ENCODE peak calls at places on chromosomes 16 and 17, in five cellular contexts. P, N, R, B and G are unnamed samples.

GRCh38 chr17:9424071-9424640 is 151.5 kb downstream of the STX8 start:
- DNase-seq in R (peak), P (no peak), B (no peak), N (no peak), G (no peak)

GRCh38 chr17:48624118-48624517 is 2.0 kb downstream of the HOXB9 start:
- DNase-seq in P (no peak), N (no peak), R (no peak), B (no peak), G (no peak)

GRCh38 chr16:30660424-30661251 is 2.4 kb downstream of the FBRS start:
- DNase-seq in B (peak), N (no peak), R (no peak), P (no peak), G (no peak)

GRCh38 chr17:63998721-63999679 is 849 bp downstream of the PRR29 start:
- DNase-seq in N (no peak), B (no peak), P (no peak), R (peak), G (no peak)

GRCh38 chr16:47143677-47144558 is at the start of gene NETO2:
- DNase-seq in R (peak), B (peak), N (no peak), P (peak), G (peak)

GRCh38 chr17:50093807-50094206 is 1.3 kb upstream of the PDK2 start:
- DNase-seq in R (no peak), P (no peak), N (no peak), B (no peak), G (no peak)

GRCh38 chr17:69773081-69773480 is 301.9 kb upstream of the KCNJ16 start:
- DNase-seq in N (no peak), P (no peak), B (peak), R (no peak), G (peak)

GRCh38 chr17:46167826-46168569 is 25.2 kb downstream of the KANSL1 start:
- DNase-seq in R (no peak), P (no peak), B (peak), N (no peak), G (peak)

GRCh38 chr16:56776562-56776961 is 46.6 kb downstream of the NUP93 start:
- DNase-seq in B (peak), P (peak), N (no peak), R (no peak), G (no peak)

GRCh38 chr16:75987323-75987722 is 261.0 kb upstream of the CPHXL start:
- DNase-seq in B (no peak), P (no peak), N (no peak), R (no peak), G (no peak)

GRCh38 chr16:74611721-74612120 is 4.8 kb upstream of the GLG1 start:
- DNase-seq in B (peak), R (no peak), P (no peak), N (no peak), G (peak)

GRCh38 chr17:60766778-60767190 is 89.1 kb downstream of the BCAS3 start:
- DNase-seq in B (no peak), R (peak), P (no peak), N (no peak), G (no peak)

GRCh38 chr17:70636517-70637133 is 467.3 kb downstream of the KCNJ2 start:
- DNase-seq in R (no peak), P (no peak), N (peak), B (peak), G (peak)

GRCh38 chr16:3180445-3180878 is 7.5 kb upstream of the OR1F1 start:
- DNase-seq in B (peak), N (no peak), R (peak), P (no peak), G (peak)

GRCh38 chr17:1951920-1952319 is 73.2 kb downstream of the RTN4RL1 start:
- DNase-seq in N (no peak), R (peak), B (no peak), P (no peak), G (no peak)

GRCh38 chr17:15744885-15745284 is 12.8 kb downstream of the TBC1D26 start:
- DNase-seq in P (no peak), N (no peak), B (no peak), R (peak), G (no peak)

GRCh38 chr16:79049040-79049439 is 551.5 kb downstream of the MAF start:
- DNase-seq in P (no peak), R (no peak), B (no peak), N (no peak), G (no peak)

GRCh38 chr16:87411375-87412271 is 19.5 kb downstream of the MAP1LC3B start:
- DNase-seq in B (no peak), P (peak), N (no peak), R (peak), G (no peak)

GRCh38 chr16:15435216-15435864 is 952 bp downstream of the BMERB1 start:
- DNase-seq in P (no peak), R (peak), N (no peak), B (peak), G (no peak)

GRCh38 chr16:51888021-51888420 is 658.9 kb downstream of the TOX3 start:
- DNase-seq in B (peak), R (no peak), N (no peak), P (no peak), G (peak)

GRCh38 chr17:17109231-17109630 is 67.0 kb downstream of the MPRIP start:
- DNase-seq in P (peak), R (no peak), N (no peak), B (no peak), G (no peak)

GRCh38 chr16:20084624-20085226 is 11.0 kb upstream of the GPR139 start:
- DNase-seq in B (no peak), P (no peak), R (no peak), N (no peak), G (no peak)

GRCh38 chr17:55174133-55174532 is 90.6 kb upstream of the HLF start:
- DNase-seq in P (no peak), N (no peak), R (no peak), B (no peak), G (no peak)

GRCh38 chr17:43723697-43724359 is 34.8 kb downstream of the SOST start:
- DNase-seq in B (peak), N (peak), R (no peak), P (no peak), G (peak)

GRCh38 chr17:37094391-37094790 is 145.6 kb downstream of the AATF start:
- DNase-seq in B (no peak), R (no peak), P (no peak), N (no peak), G (no peak)

GRCh38 chr16:15466886-15467781 is 32.7 kb downstream of the BMERB1 start:
- DNase-seq in N (no peak), R (no peak), B (peak), P (no peak), G (peak)

GRCh38 chr16:27470567-27471431 is 68.8 kb downstream of the IL21R start:
- DNase-seq in B (peak), R (no peak), N (no peak), P (no peak), G (peak)
- TF ChIP-seq CTCF in B (no peak), R (no peak), N (no peak), P (no peak), G (no peak)

GRCh38 chr16:8855051-8855786 is 13.6 kb downstream of the CARHSP1 start:
- DNase-seq in N (no peak), P (no peak), B (no peak), R (no peak), G (no peak)
- TF ChIP-seq CTCF in N (peak), P (no peak), B (peak), R (peak), G (peak)

DNA sequence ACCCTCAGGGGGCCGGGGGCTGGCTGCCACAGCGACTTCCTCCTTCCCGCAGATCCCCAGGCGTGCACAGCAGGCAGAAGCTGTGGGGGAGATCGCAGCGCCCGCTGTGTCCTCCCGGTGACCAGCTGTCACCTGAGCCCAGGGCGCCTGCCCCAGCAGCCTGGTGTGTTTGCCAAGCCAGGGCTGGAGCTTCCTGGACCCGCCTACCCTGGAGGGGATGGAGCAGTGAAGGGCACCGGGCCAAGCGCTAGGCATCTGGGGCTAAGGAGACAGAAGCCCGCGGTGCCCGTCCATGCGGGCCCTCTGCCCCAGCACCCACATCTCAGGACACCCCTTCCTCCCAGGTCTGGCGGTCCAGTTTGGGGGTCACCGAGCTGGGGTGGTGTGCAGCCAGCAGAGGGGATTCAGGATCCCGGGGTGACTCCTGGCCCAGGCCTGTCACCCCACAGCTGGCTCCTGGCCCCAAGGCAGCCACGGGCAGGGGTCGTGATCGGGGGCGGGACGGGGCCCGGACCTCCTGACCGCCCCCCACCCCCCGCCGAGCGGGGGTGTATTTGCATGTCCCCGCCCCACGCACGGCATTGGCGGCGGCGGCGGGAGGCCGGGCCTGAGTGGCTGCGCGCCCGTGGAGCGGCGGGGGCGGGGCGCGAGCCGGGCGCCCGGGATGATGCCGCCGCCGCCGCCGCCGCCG is at the start of gene RAB26:
- DNase-seq in P (peak), R (peak), B (peak), N (no peak), G (no peak)
- TF ChIP-seq CTCF in P (no peak), R (no peak), B (no peak), N (no peak), G (no peak)

GRCh38 chr16:58733671-58734458 is at the start of gene GOT2:
- DNase-seq in B (peak), N (peak), R (peak), P (peak), G (peak)
- TF ChIP-seq CTCF in B (peak), N (peak), R (peak), P (peak), G (peak)

DNA sequence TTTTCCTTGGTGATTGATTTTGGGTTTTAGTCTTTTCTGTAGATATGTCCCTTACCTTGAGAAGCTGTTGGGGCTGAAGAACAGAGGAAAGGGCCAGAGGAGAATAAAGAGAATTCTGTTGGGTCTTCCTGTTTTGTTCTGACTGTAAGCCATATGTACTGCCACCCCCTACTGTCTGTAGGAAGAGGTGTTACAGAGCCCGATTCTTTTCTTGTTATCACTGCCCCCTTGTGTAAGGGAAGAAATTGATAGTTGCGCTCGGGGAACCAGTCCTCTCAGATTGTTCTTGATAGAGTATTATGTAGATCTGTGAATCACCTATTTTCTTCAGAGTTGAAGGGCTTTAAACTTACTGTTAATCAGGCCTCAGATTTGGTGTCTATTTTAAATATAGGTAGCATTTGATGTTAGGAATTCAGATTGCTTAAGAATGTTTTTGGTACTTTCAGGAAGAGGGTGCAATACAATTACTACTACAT is 2.4 kb downstream of the TANC2 start:
- DNase-seq in B (peak), P (no peak), R (peak), N (peak), G (peak)
- TF ChIP-seq CTCF in B (peak), P (peak), R (peak), N (peak), G (peak)

DNA sequence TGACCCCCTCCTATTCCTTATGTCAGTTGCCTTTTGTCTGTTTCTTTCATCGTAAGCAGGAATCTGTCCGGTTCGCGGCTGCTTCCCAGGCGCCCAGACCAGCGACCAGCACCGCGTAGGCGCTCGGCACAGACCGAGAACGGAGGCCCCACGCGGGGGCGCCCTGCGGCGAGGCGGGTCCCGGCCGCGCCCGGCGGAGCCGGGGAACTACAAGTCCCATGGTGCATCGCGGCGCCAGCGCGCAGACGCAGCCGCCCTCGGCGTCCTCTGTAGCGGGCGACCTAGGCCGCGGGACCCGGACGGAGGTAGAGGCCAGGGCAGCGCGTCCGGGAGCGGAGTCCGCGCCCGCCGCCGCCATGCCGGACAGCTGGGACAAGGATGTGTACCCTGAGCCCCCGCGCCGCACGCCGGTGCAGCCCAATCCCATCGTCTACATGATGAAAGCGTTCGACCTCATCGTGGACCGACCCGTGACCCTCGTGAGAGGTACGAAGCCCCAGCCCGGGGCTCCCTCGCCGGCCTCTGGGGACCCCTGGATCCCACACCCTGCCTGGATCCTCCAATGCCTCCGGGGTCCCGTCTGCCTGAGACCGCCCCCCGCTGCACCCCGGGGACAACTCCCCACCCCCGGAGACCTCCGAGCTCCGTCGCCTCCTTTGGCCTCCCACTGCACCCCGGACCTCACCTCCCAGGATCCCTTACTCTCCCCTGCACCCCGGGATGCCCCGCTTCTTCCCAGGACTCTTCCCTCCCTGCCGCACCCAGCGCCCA is at the start of gene NDUFB10:
- DNase-seq in N (peak), R (peak), B (peak), P (peak), G (peak)
- TF ChIP-seq CTCF in N (peak), R (peak), B (peak), P (peak), G (peak)